ENCODE peak calls at places on chromosomes 3 and 15, in ten cellular contexts. I is brain microvascular endothelial cell, H is HFFc6, L is CD14-positive monocyte, Q is hepatocyte, X is gastrocnemius medialis, G is Calu3, F is lower leg skin, K is A549, W is nephron progenitor cell. A is an unnamed sample.

GRCh38 chr3:127425505-127426443 is 137.9 kb upstream of the PRR20G start:
- DNase-seq in I (no peak), H (no peak), L (no peak), Q (no peak), X (no peak), G (no peak), F (no peak), K (no peak), W (no peak), A (no peak)

GRCh38 chr3:172836390-172836997 is 86.0 kb downstream of the ECT2 start:
- DNase-seq in I (peak), H (peak), L (no peak), Q (peak), X (no peak), G (peak), F (no peak), K (peak), W (peak), A (peak)

GRCh38 chr3:124780356-124780755 is 50.1 kb downstream of the UMPS start:
- DNase-seq in I (peak), H (peak), L (no peak), Q (peak), X (peak), G (no peak), F (peak), K (no peak), W (no peak), A (peak)

GRCh38 chr3:70824078-70824477 is 511.6 kb upstream of the MDFIC2 start:
- DNase-seq in I (no peak), H (no peak), L (no peak), Q (no peak), X (no peak), G (no peak), F (peak), K (no peak), W (no peak), A (no peak)

GRCh38 chr15:24956131-24956838 is 1.5 kb downstream of the SNRPN start:
- DNase-seq in I (peak), H (peak), L (peak), Q (peak), X (peak), G (no peak), F (peak), K (peak), W (peak), A (peak)

GRCh38 chr3:38455639-38456430 is 2.1 kb downstream of the ACVR2B start:
- DNase-seq in I (no peak), H (no peak), L (no peak), Q (no peak), X (peak), G (no peak), F (no peak), K (no peak), W (no peak), A (peak)

GRCh38 chr15:66269326-66270090 is 16.0 kb upstream of the MEGF11 start:
- DNase-seq in I (peak), H (peak), L (no peak), Q (peak), X (no peak), G (peak), F (no peak), K (no peak), W (peak), A (peak)

GRCh38 chr15:83289160-83289559 is 4.7 kb upstream of the BNC1 start:
- DNase-seq in I (no peak), H (peak), L (no peak), Q (no peak), X (no peak), G (no peak), F (no peak), K (no peak), W (no peak), A (peak)

GRCh38 chr3:165725296-165725695 is 111.9 kb downstream of the BCHE start:
- DNase-seq in I (no peak), H (no peak), L (no peak), Q (no peak), X (no peak), G (no peak), F (no peak), K (no peak), W (no peak), A (no peak)

GRCh38 chr3:71461749-71462483 is 121.6 kb downstream of the FOXP1 start:
- DNase-seq in I (no peak), H (peak), L (no peak), Q (no peak), X (no peak), G (no peak), F (no peak), K (no peak), W (no peak), A (no peak)

GRCh38 chr15:65816441-65816840 is 24.3 kb upstream of the DENND4A start:
- DNase-seq in I (no peak), H (no peak), L (no peak), Q (no peak), X (no peak), G (no peak), F (no peak), K (no peak), W (no peak), A (no peak)

DNA sequence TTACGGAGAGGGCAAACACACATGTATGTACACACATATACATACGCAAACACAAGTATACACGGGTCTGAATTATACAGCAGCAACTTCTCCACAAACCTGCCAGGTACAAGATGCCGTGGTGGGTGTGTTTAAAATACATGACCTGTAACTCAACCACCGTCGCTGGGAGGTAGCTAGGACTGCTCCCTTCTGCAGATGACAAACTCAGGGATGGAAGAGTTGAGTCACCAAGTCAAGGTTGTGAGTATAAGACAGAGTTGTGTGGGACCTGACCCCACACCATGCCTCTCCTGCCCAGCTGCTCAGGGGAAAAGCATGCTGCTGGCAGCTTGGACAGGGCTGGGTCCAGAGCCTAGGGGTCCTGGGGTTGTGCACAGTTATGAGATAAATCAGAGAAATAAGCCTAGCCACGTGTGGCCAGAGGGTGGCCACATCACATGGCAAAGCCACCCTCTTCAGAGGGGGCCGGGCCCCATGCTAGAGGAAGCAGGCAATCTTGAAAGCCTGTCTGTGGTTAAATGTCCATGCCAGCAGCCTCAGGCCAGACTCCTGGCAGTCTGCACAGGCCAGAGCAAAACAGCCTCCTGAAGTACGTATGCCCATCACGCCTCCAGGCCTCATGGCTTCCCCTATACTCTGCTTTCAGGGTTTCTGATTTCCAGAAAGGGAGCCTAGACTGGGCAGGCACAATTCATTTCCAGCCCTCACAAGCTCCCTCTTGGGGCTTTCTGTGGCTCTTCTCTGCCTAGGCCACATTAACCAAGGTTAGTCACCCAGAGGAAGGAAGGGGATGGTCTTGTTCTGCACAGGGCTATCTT is 107.7 kb upstream of the RPL32 start:
- DNase-seq in I (peak), H (peak), L (no peak), Q (no peak), X (no peak), G (no peak), F (no peak), K (no peak), W (no peak), A (peak)
- TF ChIP-seq CTCF in I (peak), H (no peak), L (no peak), Q (no peak), X (no peak), G (no peak), F (no peak), K (no peak), W (no peak), A (peak)

GRCh38 chr3:129435367-129435766 is 4.4 kb downstream of the MBD4 start:
- DNase-seq in I (no peak), H (no peak), L (no peak), Q (no peak), X (no peak), G (no peak), F (no peak), K (no peak), W (no peak), A (no peak)
- TF ChIP-seq CTCF in I (no peak), H (no peak), L (no peak), Q (peak), X (no peak), G (no peak), F (no peak), K (no peak), W (no peak), A (peak)

DNA sequence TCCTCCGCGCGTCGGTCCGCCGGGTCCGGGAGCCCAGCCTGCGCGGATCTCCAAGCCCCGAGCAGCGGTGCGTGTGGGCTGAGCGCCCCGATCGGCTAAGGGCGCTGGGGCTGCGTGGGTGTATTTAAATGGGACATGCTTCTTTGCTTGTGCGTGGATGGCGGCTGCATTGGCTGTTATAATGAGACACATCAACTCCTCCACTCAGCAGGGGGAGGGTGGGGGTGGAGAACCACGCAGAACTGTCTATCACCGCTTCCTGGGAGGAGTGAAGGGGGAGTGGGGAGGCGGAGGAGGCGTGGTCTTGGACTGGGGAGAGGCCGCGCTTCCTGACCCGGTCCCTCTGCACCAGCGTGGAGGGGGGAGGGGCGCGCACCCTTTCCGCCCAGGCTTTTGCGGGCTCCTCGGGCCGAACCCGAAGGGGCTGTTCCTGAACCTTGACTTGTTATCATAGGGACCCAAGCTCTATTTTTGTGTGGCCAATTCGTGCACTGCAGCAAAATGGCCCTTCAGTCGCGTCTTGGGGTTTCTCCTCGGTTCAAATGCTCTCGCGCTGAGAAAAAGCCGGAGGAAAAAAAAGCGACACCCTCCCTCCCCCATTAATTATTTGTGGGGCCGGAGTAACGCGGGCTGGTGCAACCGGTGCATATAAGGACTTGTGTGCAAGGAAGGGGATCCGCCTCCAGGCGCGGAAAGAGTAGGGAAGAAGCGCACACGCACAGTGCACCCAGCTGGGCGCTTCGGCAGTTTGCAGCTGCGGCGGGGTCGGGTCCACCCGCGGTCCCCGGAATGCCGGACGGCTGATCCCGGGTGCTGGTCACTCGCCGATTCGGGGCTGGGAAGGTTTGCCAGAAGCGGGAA is at the start of gene TNIK:
- DNase-seq in I (peak), H (peak), L (peak), Q (peak), X (peak), G (peak), F (peak), K (peak), W (peak), A (peak)
- TF ChIP-seq CTCF in I (peak), H (peak), L (peak), Q (no peak), X (no peak), G (peak), F (no peak), K (no peak), W (no peak), A (peak)

DNA sequence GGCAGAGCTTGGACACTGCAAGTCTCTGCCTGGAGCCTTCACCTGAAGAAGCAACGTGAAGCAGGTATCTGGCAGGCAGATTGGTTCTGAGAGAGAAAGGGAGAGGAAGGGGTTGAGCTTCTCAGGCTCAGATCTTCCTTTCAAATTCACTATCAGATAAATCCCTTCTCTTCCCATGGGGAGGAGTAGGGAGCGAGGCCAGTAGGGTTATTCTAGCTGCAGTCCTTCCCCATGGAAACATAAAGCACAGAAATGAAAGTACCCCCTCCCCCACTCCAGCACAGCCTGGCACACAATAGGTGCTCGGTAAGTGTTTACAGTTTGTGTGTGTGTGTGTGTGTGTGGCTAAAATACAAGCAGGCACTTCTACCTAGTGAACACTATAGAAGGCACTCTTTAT is 20.8 kb upstream of the VPS8 start:
- DNase-seq in I (no peak), H (no peak), L (no peak), Q (no peak), X (no peak), G (no peak), F (no peak), K (no peak), W (no peak), A (no peak)
- TF ChIP-seq CTCF in I (no peak), H (no peak), L (no peak), Q (no peak), X (no peak), G (no peak), F (no peak), K (no peak), W (no peak), A (no peak)

GRCh38 chr15:76116138-76116885 is 56.5 kb downstream of the TMEM266 start:
- DNase-seq in I (no peak), H (no peak), L (no peak), Q (no peak), X (no peak), G (no peak), F (no peak), K (no peak), W (no peak), A (no peak)
- TF ChIP-seq CTCF in I (no peak), H (no peak), L (no peak), Q (no peak), X (no peak), G (no peak), F (no peak), K (no peak), W (no peak), A (no peak)

GRCh38 chr3:189512039-189512438 is 119.2 kb upstream of the TP63 start:
- DNase-seq in I (no peak), H (no peak), L (no peak), Q (no peak), X (no peak), G (no peak), F (no peak), K (no peak), W (no peak), A (no peak)
- TF ChIP-seq CTCF in I (no peak), H (no peak), L (no peak), Q (no peak), X (no peak), G (no peak), F (no peak), K (no peak), W (no peak), A (no peak)